ENCODE peak calls at places on chromosomes 3 and 15, in nine cellular contexts. Z is M059J; T is GM18507; H is amniotic stem cell; X is NCI-H146; O is KBM-7; F is left ventricle myocardium inferior; U is ELR; G is naive thymus-derived CD4-positive, alpha-beta T cell. Q is an unnamed sample.
A peak's percentile ranks its signal among the peaks of the same experiment; 100 is the strongest.

GRCh38 chr3:50264389-50264963 is 4.5 kb upstream of the SEMA3B start:
- DNase-seq in O (no peak), H (peak; percentile 65), Z (peak; percentile 90), X (peak; percentile 13), F (peak; percentile 78), U (peak; percentile 83), T (no peak), G (no peak), Q (peak; percentile 92)

GRCh38 chr3:138945646-138946553 is 1.0 kb downstream of the FOXL2 start:
- DNase-seq in U (peak; percentile 49), F (no peak), Z (peak; percentile 56), H (no peak), X (peak; percentile 79), O (no peak), G (peak; percentile 13), T (no peak), Q (peak; percentile 17)

GRCh38 chr15:67831363-67831762 is 6.1 kb downstream of the SKOR1 start:
- DNase-seq in F (no peak), U (no peak), O (no peak), Z (no peak), X (no peak), H (no peak), T (no peak), G (no peak), Q (no peak)

GRCh38 chr3:155745795-155746550 is 1.1 kb upstream of the PLCH1 start:
- DNase-seq in X (peak; percentile 71), U (no peak), Z (peak; percentile 83), O (no peak), H (no peak), F (no peak), T (no peak), G (peak; percentile 1), Q (no peak)

GRCh38 chr15:31327674-31328424 is 1.2 kb downstream of the KLF13 start:
- DNase-seq in Z (peak; percentile 30), F (peak; percentile 75), X (peak; percentile 76), H (no peak), T (no peak), G (peak; percentile 86), O (peak; percentile 58), U (peak; percentile 45), Q (no peak)

GRCh38 chr3:24287728-24288450 is 206.8 kb downstream of the THRB start:
- DNase-seq in U (no peak), X (no peak), T (no peak), Z (no peak), F (peak; percentile 16), O (no peak), H (no peak), G (no peak), Q (no peak)

GRCh38 chr3:45944830-45945620 is 1.8 kb downstream of the CXCR6 start:
- DNase-seq in G (no peak), O (no peak), Z (no peak), F (no peak), X (no peak), H (no peak), T (no peak), U (no peak), Q (no peak)

GRCh38 chr3:27666708-27667107 is 55.4 kb downstream of the EOMES start:
- DNase-seq in X (peak; percentile 51), T (no peak), F (peak; percentile 56), H (peak; percentile 40), G (no peak), Z (peak; percentile 61), U (peak; percentile 39), O (peak; percentile 90), Q (no peak)

GRCh38 chr15:69926011-69926410 is 171.7 kb downstream of the TLE3 start:
- DNase-seq in F (no peak), U (peak; percentile 56), Z (peak; percentile 71), G (no peak), X (no peak), O (no peak), T (no peak), H (no peak), Q (no peak)

GRCh38 chr3:124260206-124260915 is 268.4 kb upstream of the ROPN1 start:
- DNase-seq in X (no peak), Z (peak; percentile 97), O (no peak), G (no peak), F (peak; percentile 54), T (no peak), H (peak; percentile 24), U (peak; percentile 57), Q (peak; percentile 52)

GRCh38 chr3:121957674-121958419 is 63.6 kb downstream of the SLC15A2 start:
- DNase-seq in G (no peak), T (no peak), H (no peak), Z (no peak), O (peak; percentile 37), U (no peak), X (no peak), F (no peak), Q (no peak)

GRCh38 chr3:23999012-23999641 is 54.0 kb downstream of the NR1D2 start:
- DNase-seq in F (peak; percentile 67), T (no peak), H (no peak), X (peak; percentile 52), O (peak; percentile 78), G (peak; percentile 26), U (peak; percentile 67), Z (peak; percentile 48), Q (peak; percentile 71)

GRCh38 chr15:64443747-64444621 is 16.4 kb upstream of the ZNF609 start:
- DNase-seq in T (peak; percentile 54), Z (peak; percentile 92), F (no peak), O (no peak), U (peak; percentile 95), G (no peak), H (peak; percentile 72), X (no peak), Q (no peak)

GRCh38 chr3:2029559-2029958 is 69.1 kb upstream of the CNTN4 start:
- DNase-seq in T (no peak), F (no peak), U (no peak), Z (no peak), G (no peak), X (no peak), O (no peak), H (no peak), Q (no peak)

GRCh38 chr15:31317033-31317979 is 9.3 kb upstream of the KLF13 start:
- DNase-seq in O (no peak), H (no peak), F (no peak), T (no peak), X (no peak), U (no peak), Z (no peak), G (no peak), Q (no peak)

GRCh38 chr3:107240183-107241091 is 136.8 kb upstream of the CCDC54 start:
- DNase-seq in F (peak; percentile 82), U (peak; percentile 86), H (peak; percentile 51), X (peak; percentile 61), Z (peak; percentile 84), G (peak; percentile 72), O (peak; percentile 81), T (peak; percentile 74), Q (peak; percentile 74)

GRCh38 chr15:89090791-89091666 is 2.8 kb downstream of the ABHD2 start:
- DNase-seq in Z (peak; percentile 87), F (peak; percentile 73), T (no peak), O (peak; percentile 89), U (peak; percentile 81), H (peak; percentile 44), G (peak; percentile 44), X (no peak), Q (peak; percentile 9)

GRCh38 chr3:33394403-33395054 is 45.7 kb downstream of the UBP1 start:
- DNase-seq in F (no peak), T (no peak), X (no peak), Z (no peak), G (no peak), H (no peak), U (no peak), O (no peak), Q (no peak)

GRCh38 chr3:183764854-183765731 is 60.3 kb downstream of the MAP6D1 start:
- DNase-seq in G (no peak), X (no peak), U (peak; percentile 62), H (peak; percentile 51), O (no peak), Z (peak; percentile 93), T (no peak), F (no peak), Q (no peak)

GRCh38 chr15:75153084-75153483 is 48.6 kb upstream of the C15orf39 start:
- DNase-seq in X (no peak), G (peak; percentile 9), T (no peak), Z (peak; percentile 58), F (no peak), O (peak; percentile 100), H (no peak), U (peak; percentile 53), Q (no peak)

GRCh38 chr3:69809076-69809835 is 70.0 kb downstream of the MITF start:
- DNase-seq in X (no peak), U (no peak), G (no peak), Z (no peak), O (no peak), F (no peak), H (no peak), T (no peak), Q (no peak)

GRCh38 chr3:86739244-86739643 is 251.7 kb downstream of the VGLL3 start:
- DNase-seq in T (no peak), F (no peak), Z (no peak), U (no peak), G (no peak), X (no peak), O (no peak), H (no peak), Q (no peak)

GRCh38 chr3:58216496-58217197 is 5.9 kb upstream of the DNASE1L3 start:
- DNase-seq in O (no peak), U (peak; percentile 18), T (no peak), Z (no peak), H (no peak), G (no peak), F (no peak), X (no peak), Q (no peak)

GRCh38 chr15:92224843-92225242 is 168.8 kb upstream of the ST8SIA2 start:
- DNase-seq in X (no peak), T (no peak), H (no peak), G (no peak), O (no peak), U (no peak), Z (no peak), F (no peak), Q (no peak)

GRCh38 chr15:37764733-37765191 is 169.7 kb upstream of the TMCO5A start:
- DNase-seq in H (peak; percentile 59), X (no peak), G (no peak), O (peak; percentile 61), U (peak; percentile 77), Z (peak; percentile 71), F (no peak), T (no peak), Q (peak; percentile 15)

GRCh38 chr3:78497692-78498091 is 1270.1 kb downstream of the ROBO1 start:
- DNase-seq in X (peak; percentile 49), Z (no peak), U (no peak), T (no peak), O (no peak), F (no peak), G (no peak), H (no peak), Q (no peak)

GRCh38 chr15:101374326-101374725 is 79.3 kb upstream of the SNRPA1 start:
- DNase-seq in G (no peak), F (no peak), X (no peak), O (no peak), U (no peak), H (no peak), T (no peak), Z (no peak), Q (no peak)

GRCh38 chr15:75835990-75836952 is 7.0 kb upstream of the UBE2Q2 start:
- DNase-seq in H (no peak), X (no peak), T (no peak), G (no peak), Z (no peak), U (no peak), F (no peak), O (peak; percentile 53), Q (no peak)

GRCh38 chr3:156617145-156617544 is 57.2 kb upstream of the TIPARP start:
- DNase-seq in H (no peak), U (no peak), G (no peak), F (no peak), Z (peak; percentile 40), X (no peak), T (no peak), O (no peak), Q (no peak)

GRCh38 chr3:10737785-10738184 is 78.2 kb upstream of the SLC6A11 start:
- DNase-seq in T (no peak), X (no peak), G (no peak), H (no peak), F (no peak), O (no peak), Z (no peak), U (no peak), Q (no peak)

GRCh38 chr3:51328206-51328605 is 56.9 kb upstream of the MANF start:
- DNase-seq in G (no peak), O (no peak), Z (no peak), F (no peak), T (no peak), X (no peak), H (no peak), U (no peak), Q (no peak)

Q was measured in T1000.